ENCODE peak calls at places on chromosome 9, in five cellular contexts. N, A, Q, E and O are unnamed samples.

GRCh38 chr9:93190656-93191353 is 6.9 kb downstream of the WNK2 start:
- DNase-seq in Q (no peak), A (no peak), E (no peak), N (no peak), O (no peak)

GRCh38 chr9:87620727-87621322 is 105.1 kb upstream of the CTSL start:
- DNase-seq in N (no peak), Q (no peak), A (no peak), E (no peak), O (no peak)

GRCh38 chr9:18976368-18977238 is 56.4 kb downstream of the SAXO1 start:
- DNase-seq in A (no peak), E (peak; percentile 88), Q (peak; percentile 92), N (peak; percentile 66), O (peak; percentile 52)

GRCh38 chr9:113919825-113920224 is 43.7 kb downstream of the ZNF618 start:
- DNase-seq in Q (no peak), A (no peak), N (no peak), E (no peak), O (no peak)

GRCh38 chr9:131670247-131670681 is 69.6 kb downstream of the RAPGEF1 start:
- DNase-seq in E (no peak), A (peak; percentile 57), N (no peak), Q (no peak), O (no peak)

GRCh38 chr9:37342493-37342892 is 80.0 kb upstream of the GRHPR start:
- DNase-seq in N (no peak), A (no peak), E (no peak), Q (no peak), O (no peak)

GRCh38 chr9:79559501-79560181 is 12.1 kb upstream of the TLE4 start:
- DNase-seq in N (no peak), Q (peak; percentile 57), A (no peak), E (no peak), O (no peak)

GRCh38 chr9:112774006-112774996 is 23.7 kb downstream of the SNX30 start:
- DNase-seq in A (no peak), Q (no peak), E (no peak), N (no peak), O (peak; percentile 52)

GRCh38 chr9:16450578-16450977 is 419.9 kb downstream of the BNC2 start:
- DNase-seq in N (no peak), A (no peak), E (no peak), Q (no peak), O (no peak)

GRCh38 chr9:133758228-133758627 is 20.1 kb upstream of the SARDH start:
- DNase-seq in N (no peak), Q (no peak), A (no peak), E (no peak), O (no peak)
- TF ChIP-seq CTCF in N (no peak), Q (no peak), A (no peak), E (no peak), O (no peak)

GRCh38 chr9:98391884-98392283 is 136.4 kb upstream of the TBC1D2 start:
- DNase-seq in Q (no peak), A (no peak), N (no peak), E (no peak), O (no peak)
- H3K4me3 ChIP-seq in Q (no peak overlapping the region), A (no peak overlapping the region), N (no peak overlapping the region), E (no peak overlapping the region), O (no peak overlapping the region)

GRCh38 chr9:98209530-98209929 is 17.1 kb upstream of the CORO2A start:
- DNase-seq in E (no peak), N (no peak), Q (no peak), A (no peak), O (no peak)

GRCh38 chr9:98208635-98209034 is 16.2 kb upstream of the CORO2A start:
- DNase-seq in N (no peak), Q (no peak), E (no peak), A (no peak), O (no peak)

GRCh38 chr9:98214811-98215210 is 22.4 kb upstream of the CORO2A start:
- DNase-seq in A (no peak), E (no peak), N (no peak), Q (no peak), O (no peak)

GRCh38 chr9:98210435-98210834 is 18.0 kb upstream of the CORO2A start:
- DNase-seq in Q (no peak), E (no peak), N (no peak), A (no peak), O (no peak)

GRCh38 chr9:98211260-98211659 is 18.8 kb upstream of the CORO2A start:
- DNase-seq in A (no peak), E (no peak), N (no peak), Q (no peak), O (no peak)
- TF ChIP-seq CTCF in A (no peak), E (no peak), N (no peak), Q (no peak), O (no peak)

GRCh38 chr9:75000835-75001234 is 27.3 kb downstream of the CARNMT1 start:
- DNase-seq in E (no peak), N (no peak), Q (no peak), A (no peak), O (no peak)
- H3K4me3 ChIP-seq in E (no peak overlapping the region), N (no peak overlapping the region), Q (no peak overlapping the region), A (no peak overlapping the region), O (no peak overlapping the region)

GRCh38 chr9:10226996-10227395 is 385.8 kb downstream of the PTPRD start:
- DNase-seq in E (no peak), A (no peak), Q (no peak), N (no peak), O (no peak)
- TF ChIP-seq CTCF in E (no peak), A (no peak), Q (no peak), N (no peak), O (no peak)

GRCh38 chr9:92138157-92138959 is 23.1 kb upstream of the SPTLC1 start:
- DNase-seq in A (no peak), Q (peak; percentile 55), N (peak; percentile 73), E (no peak), O (peak; percentile 62)

GRCh38 chr9:92140074-92140753 is 25.0 kb upstream of the SPTLC1 start:
- DNase-seq in E (no peak), A (no peak), Q (peak; percentile 65), N (peak; percentile 78), O (peak; percentile 76)

GRCh38 chr9:92140754-92141143 is 25.5 kb upstream of the SPTLC1 start:
- DNase-seq in Q (no peak), N (no peak), E (no peak), A (no peak), O (no peak)

GRCh38 chr9:92142329-92142728 is 27.1 kb upstream of the SPTLC1 start:
- DNase-seq in N (no peak), E (no peak), A (no peak), Q (no peak), O (no peak)

DNA sequence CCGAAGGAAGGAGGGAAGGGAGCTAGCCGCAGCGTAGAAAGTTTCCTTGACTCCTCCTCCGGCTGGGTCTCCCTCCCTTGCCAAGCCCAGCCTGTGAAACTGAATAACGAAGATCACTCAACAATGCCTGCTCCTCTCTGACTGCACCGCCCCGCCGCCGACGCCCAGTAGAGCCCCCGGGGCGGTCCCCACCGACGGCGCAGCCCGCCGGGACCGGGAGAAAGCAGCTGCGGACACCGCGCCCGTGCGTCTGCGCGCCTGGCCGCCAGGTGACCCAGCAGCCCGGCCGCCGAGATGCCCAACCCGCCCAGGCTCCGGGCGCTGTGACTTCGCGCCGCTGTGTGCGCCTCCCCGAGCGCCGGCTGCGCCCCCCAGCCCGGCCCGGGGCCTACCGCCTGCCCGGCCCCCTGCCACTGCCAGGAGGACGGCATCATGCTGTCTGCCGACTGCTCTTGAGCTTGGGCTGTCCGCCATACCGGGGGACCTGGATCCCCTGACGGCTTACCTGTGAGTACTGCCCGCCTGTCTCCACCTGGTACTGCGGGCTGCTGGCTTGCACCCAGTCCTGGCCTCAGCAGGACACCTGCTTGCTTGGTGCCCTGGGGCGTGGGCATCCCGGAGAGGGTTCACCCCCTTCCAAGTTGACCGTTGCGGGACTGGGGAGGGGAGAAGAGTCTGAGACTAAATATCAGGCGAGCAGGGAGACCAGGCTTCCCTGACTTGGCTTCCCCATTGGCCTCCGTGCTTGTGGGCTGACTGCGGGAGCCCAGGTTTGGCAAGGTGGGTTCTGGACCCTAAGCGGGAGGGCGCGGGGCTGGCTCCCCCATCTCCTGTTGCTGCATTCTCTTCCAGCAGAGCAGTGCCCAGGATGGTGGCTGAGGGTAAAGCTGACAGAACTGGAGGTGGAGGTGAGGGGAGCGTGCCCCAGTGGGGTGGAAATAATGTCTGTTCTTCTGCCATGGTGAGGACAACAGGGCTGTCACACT is 26.2 kb upstream of the SPTLC1 start:
- DNase-seq in Q (no peak), N (no peak), E (no peak), A (no peak), O (peak; percentile 39)
- H3K4me3 ChIP-seq in Q (peak overlapping the region; percentile 65), N (no peak overlapping the region), E (peak overlapping the region; percentile 44), A (peak overlapping the region; percentile 63), O (peak overlapping the region; percentile 53)

DNA sequence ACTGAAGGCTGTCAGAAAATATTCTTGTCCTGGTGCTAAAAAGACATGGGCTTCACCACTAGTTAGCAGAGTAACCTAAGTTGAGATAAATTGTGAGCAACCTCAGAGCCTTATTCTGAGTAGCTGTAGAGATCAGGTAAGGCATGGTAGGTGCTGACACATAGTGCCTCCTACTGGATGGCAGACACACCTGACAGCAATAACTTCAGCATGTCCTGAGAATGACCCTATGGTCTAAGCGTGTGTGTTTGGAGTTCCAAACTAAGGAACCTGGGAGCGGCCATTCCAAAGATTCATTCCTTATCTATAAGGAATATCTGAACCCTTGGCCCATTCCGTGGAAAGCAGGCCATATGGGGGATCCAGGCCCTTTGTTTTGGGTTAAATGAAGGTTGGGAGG is 46.0 kb downstream of the SLC28A3 start:
- DNase-seq in N (no peak), Q (no peak), A (no peak), E (no peak), O (no peak)
- TF ChIP-seq CTCF in N (no peak), Q (peak; percentile 1), A (no peak), E (no peak), O (no peak)